ENCODE peak calls at places on chromosomes 1 and 21, in six cellular contexts. E is stimulated activated CD4-positive, alpha-beta T cell treated with anti-CD3 and anti-CD28 coated beads, Interleukin-1b, Interleukin-23, amount 100 ng/mL, for 1 hour; O is kidney tubule cell; T is ureter; X is amygdala; H is activated CD4-positive, alpha-beta T cell treated with anti-CD3 and anti-CD28 coated beads, Interleukin-2, amount 10 ng/mL, durations not matched to agents 7 days and 5 days. W is an unnamed sample.

GRCh38 chr1:5734996-5735395 is 257.2 kb downstream of the NPHP4 start:
- DNase-seq in E (no peak), O (no peak), T (no peak), X (no peak), H (no peak), W (no peak)

GRCh38 chr21:33140288-33140687 is 70.3 kb downstream of the OLIG1 start:
- DNase-seq in E (no peak), O (no peak), T (no peak), X (no peak), H (no peak), W (no peak)

GRCh38 chr1:178774263-178774662 is 49.2 kb downstream of the RALGPS2 start:
- DNase-seq in E (no peak), O (peak), T (no peak), X (no peak), H (no peak), W (peak)

GRCh38 chr1:162708286-162708685 is 76.0 kb downstream of the DDR2 start:
- DNase-seq in E (no peak), O (no peak), T (no peak), X (no peak), H (no peak), W (no peak)

GRCh38 chr21:35274090-35274489 is 225.0 kb upstream of the RUNX1 start:
- DNase-seq in E (no peak), O (no peak), T (no peak), X (no peak), H (no peak), W (no peak)

GRCh38 chr1:94621392-94621791 is 79.8 kb upstream of the F3 start:
- DNase-seq in E (no peak), O (peak), T (peak), X (no peak), H (no peak), W (no peak)

GRCh38 chr1:33111965-33112364 is 31.0 kb downstream of the AZIN2 start:
- DNase-seq in E (no peak), O (peak), T (peak), X (no peak), H (no peak), W (no peak)

GRCh38 chr1:61370177-61370907 is 288.0 kb downstream of the NFIA start:
- DNase-seq in E (no peak), O (no peak), T (no peak), X (no peak), H (no peak), W (no peak)

GRCh38 chr1:208272311-208272710 is 28.1 kb upstream of the PLXNA2 start:
- DNase-seq in E (no peak), O (no peak), T (no peak), X (no peak), H (no peak), W (no peak)

GRCh38 chr1:18239671-18240070 is 132.1 kb downstream of the IGSF21 start:
- DNase-seq in E (no peak), O (no peak), T (no peak), X (no peak), H (no peak), W (no peak)

GRCh38 chr1:216332003-216332402 is 91.2 kb downstream of the USH2A start:
- DNase-seq in E (no peak), O (peak), T (no peak), X (no peak), H (no peak), W (no peak)